ENCODE peak calls at places on chromosomes 1 and 21, in nine cellular contexts. T is fibroblast of lung, E is osteocyte, H is fibroblast of villous mesenchyme, P is heart right ventricle, N is HFFc6, Q is GM06990, W is Calu3, D is psoas muscle. G is an unnamed sample.

GRCh38 chr21:43361493-43362296 is 65.2 kb downstream of the SIK1 start:
- DNase-seq in P (peak), E (no peak), Q (peak), W (no peak), N (peak), D (peak), T (no peak), H (peak), G (peak)

GRCh38 chr1:178682429-178682828 is 42.6 kb upstream of the RALGPS2 start:
- DNase-seq in D (no peak), Q (no peak), H (no peak), T (no peak), P (no peak), W (no peak), N (no peak), E (no peak), G (no peak)

GRCh38 chr1:77831976-77832695 is 52.7 kb downstream of the MIGA1 start:
- DNase-seq in H (peak), W (no peak), D (no peak), Q (no peak), T (peak), P (no peak), E (no peak), N (peak), G (no peak)

GRCh38 chr1:156641761-156642264 is at the start of gene BCAN:
- DNase-seq in T (no peak), W (no peak), E (no peak), Q (no peak), H (peak), D (peak), P (peak), N (no peak), G (peak)

GRCh38 chr1:25799758-25800537 is at the start of gene SELENON:
- DNase-seq in N (no peak), W (peak), H (peak), T (peak), Q (no peak), D (peak), E (no peak), P (peak), G (peak)

GRCh38 chr21:19566975-19567374 is 1163.4 kb upstream of the TMPRSS15 start:
- DNase-seq in H (no peak), T (no peak), D (no peak), E (no peak), N (no peak), W (no peak), Q (no peak), P (no peak), G (no peak)

GRCh38 chr1:160951443-160952128 is 3.0 kb downstream of the ITLN2 start:
- DNase-seq in H (peak), Q (peak), E (no peak), P (peak), D (peak), T (peak), W (peak), N (peak), G (peak)

GRCh38 chr1:41483960-41484844 is at the start of gene EDN2:
- DNase-seq in D (peak), E (no peak), N (no peak), W (peak), T (no peak), P (peak), H (no peak), Q (no peak), G (no peak)

GRCh38 chr1:211632808-211633522 is 42.5 kb downstream of the NEK2 start:
- DNase-seq in H (peak), E (no peak), W (no peak), N (no peak), Q (no peak), P (peak), T (peak), D (no peak), G (no peak)

GRCh38 chr1:21865943-21866628 is 54.0 kb downstream of the LDLRAD2 start:
- DNase-seq in Q (peak), T (no peak), N (no peak), H (no peak), P (no peak), W (no peak), E (no peak), D (peak), G (peak)

GRCh38 chr1:8015036-8015808 is 10.9 kb downstream of the ERRFI1 start:
- DNase-seq in N (peak), P (no peak), Q (no peak), T (peak), H (peak), W (peak), D (no peak), E (no peak), G (peak)

GRCh38 chr1:78839704-78840277 is 166.7 kb downstream of the ADGRL4 start:
- DNase-seq in E (no peak), Q (no peak), H (peak), W (peak), T (peak), N (peak), D (no peak), P (no peak), G (peak)

GRCh38 chr1:226223786-226224244 is 351 bp downstream of the MIXL1 start:
- DNase-seq in Q (peak), E (no peak), T (peak), N (no peak), W (peak), P (no peak), D (no peak), H (peak), G (peak)

GRCh38 chr1:90361026-90361425 is 356.1 kb downstream of the BARHL2 start:
- DNase-seq in D (no peak), E (no peak), P (no peak), Q (no peak), N (no peak), T (no peak), W (no peak), H (no peak), G (no peak)

GRCh38 chr1:109541102-109541501 is 1.4 kb downstream of the GPR61 start:
- DNase-seq in Q (no peak), D (no peak), E (no peak), N (no peak), T (no peak), W (no peak), H (no peak), P (no peak), G (no peak)

GRCh38 chr1:12511128-12511484 is 106.9 kb downstream of the DHRS3 start:
- DNase-seq in D (no peak), H (no peak), Q (no peak), N (no peak), W (no peak), E (no peak), P (no peak), T (no peak), G (no peak)

GRCh38 chr1:162357681-162358266 is 18.9 kb downstream of the SPATA46 start:
- DNase-seq in P (no peak), D (no peak), H (peak), E (no peak), W (peak), N (peak), Q (no peak), T (no peak), G (peak)

GRCh38 chr1:74650561-74650960 is 23.0 kb downstream of the ERICH3 start:
- DNase-seq in H (peak), E (no peak), D (no peak), P (no peak), Q (no peak), W (no peak), T (peak), N (no peak), G (no peak)

GRCh38 chr1:81157686-81158085 is 643.0 kb upstream of the ADGRL2 start:
- DNase-seq in T (no peak), E (no peak), Q (no peak), W (no peak), D (no peak), P (no peak), H (no peak), N (no peak), G (no peak)

GRCh38 chr1:223216482-223217205 is 73.6 kb upstream of the TLR5 start:
- DNase-seq in T (no peak), H (no peak), Q (no peak), D (no peak), W (no peak), N (no peak), P (no peak), E (peak), G (no peak)

GRCh38 chr1:178665579-178665978 is 59.5 kb upstream of the RALGPS2 start:
- DNase-seq in P (no peak), E (no peak), D (no peak), N (no peak), T (no peak), H (no peak), Q (no peak), W (no peak), G (no peak)

GRCh38 chr1:29752141-29752540 is 515.8 kb downstream of the PTPRU start:
- DNase-seq in N (no peak), P (no peak), Q (no peak), H (no peak), E (peak), D (no peak), T (peak), W (no peak), G (no peak)

GRCh38 chr1:41883507-41883906 is 35.2 kb downstream of the HIVEP3 start:
- DNase-seq in T (no peak), P (no peak), H (no peak), D (no peak), N (no peak), E (no peak), Q (no peak), W (no peak), G (no peak)

GRCh38 chr1:43493661-43494450 is 36.8 kb upstream of the PTPRF start:
- DNase-seq in Q (no peak), E (no peak), N (no peak), T (no peak), D (no peak), H (peak), W (no peak), P (no peak), G (no peak)

GRCh38 chr1:54413295-54413694 is 7.1 kb upstream of the SSBP3 start:
- DNase-seq in N (peak), W (no peak), T (peak), P (peak), E (no peak), Q (no peak), H (peak), D (peak), G (no peak)

GRCh38 chr1:219209578-219209977 is 35.9 kb downstream of the LYPLAL1 start:
- DNase-seq in W (no peak), Q (no peak), T (peak), N (no peak), E (no peak), H (no peak), P (no peak), D (no peak), G (no peak)

GRCh38 chr1:211333906-211334305 is 7.3 kb downstream of the TRAF5 start:
- DNase-seq in P (no peak), Q (no peak), H (no peak), E (no peak), T (no peak), W (peak), N (no peak), D (no peak), G (no peak)

GRCh38 chr1:112044745-112045144 is 55.3 kb upstream of the KCND3 start:
- DNase-seq in Q (no peak), E (no peak), P (no peak), H (no peak), N (no peak), D (no peak), T (no peak), W (no peak), G (no peak)

GRCh38 chr1:112040891-112041740 is 51.6 kb upstream of the KCND3 start:
- DNase-seq in W (no peak), D (no peak), H (no peak), N (no peak), P (no peak), Q (peak), T (no peak), E (no peak), G (no peak)

GRCh38 chr1:112046630-112047029 is 57.2 kb upstream of the KCND3 start:
- DNase-seq in N (no peak), P (no peak), W (no peak), Q (no peak), D (no peak), H (no peak), E (no peak), T (no peak), G (no peak)
- TF ChIP-seq CTCF in N (no peak), P (no peak), W (no peak), Q (no peak), D (no peak), H (no peak), E (no peak), T (no peak), G (no peak)

GRCh38 chr1:114586513-114587047 is 5.2 kb upstream of the BCAS2 start:
- DNase-seq in D (no peak), T (no peak), P (no peak), W (no peak), H (no peak), E (no peak), N (no peak), Q (no peak), G (no peak)

GRCh38 chr1:114585221-114585620 is 3.8 kb upstream of the BCAS2 start:
- DNase-seq in Q (no peak), D (no peak), N (peak), P (no peak), W (no peak), T (peak), H (no peak), E (no peak), G (no peak)

GRCh38 chr1:114587203-114587991 is 6.0 kb upstream of the BCAS2 start:
- DNase-seq in T (no peak), Q (no peak), E (no peak), P (no peak), N (no peak), H (no peak), D (no peak), W (no peak), G (no peak)

DNA sequence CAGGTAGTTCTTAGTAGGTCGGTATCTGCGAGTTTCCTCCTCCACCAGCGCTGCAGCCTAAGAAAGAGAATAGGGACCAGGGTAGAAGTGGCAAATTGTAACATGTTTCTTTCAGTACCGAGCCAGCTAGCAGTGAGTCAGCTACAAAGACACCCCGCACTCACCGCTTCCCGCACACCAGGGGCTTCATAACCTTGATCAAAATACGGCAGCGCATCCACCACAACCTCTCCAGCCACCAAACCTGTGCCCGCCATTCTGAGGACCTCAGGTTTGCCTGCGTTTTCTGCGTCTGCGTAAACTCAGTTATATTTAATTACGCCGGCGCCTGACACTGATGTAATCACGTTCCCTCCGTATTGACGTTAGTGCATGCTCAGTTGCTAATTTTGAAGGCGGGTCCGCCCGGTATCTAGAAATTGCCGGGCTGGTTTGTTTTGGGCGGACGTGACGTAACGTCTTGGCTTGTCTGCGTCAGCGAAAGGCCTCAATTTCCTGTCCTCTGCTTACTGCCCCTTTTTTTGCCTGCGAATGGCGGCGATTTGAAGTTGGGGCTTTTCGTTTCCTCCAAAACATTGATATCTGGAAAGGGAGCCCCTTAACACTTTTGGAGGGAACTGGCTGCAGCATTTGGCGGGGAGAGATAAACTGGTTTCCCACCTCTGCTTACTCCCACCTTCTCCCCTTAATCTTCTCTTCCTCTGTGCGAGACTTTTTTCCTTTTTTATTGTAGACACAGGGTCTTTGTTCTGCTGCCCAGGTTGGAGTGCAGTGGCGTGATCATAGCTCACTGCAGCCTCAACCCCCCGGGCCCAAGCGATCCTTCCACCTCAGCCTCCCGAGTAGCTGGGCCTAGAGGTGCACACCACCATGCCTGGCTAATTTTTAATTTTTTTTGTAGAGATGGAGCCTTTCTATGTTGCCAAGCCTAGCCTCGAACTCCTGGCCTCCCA is at the start of gene BCAS2:
- DNase-seq in D (peak), W (peak), Q (peak), H (peak), N (peak), E (peak), T (peak), P (peak), G (peak)
- TF ChIP-seq CTCF in D (no peak), W (no peak), Q (no peak), H (no peak), N (no peak), E (no peak), T (no peak), P (no peak), G (no peak)

GRCh38 chr1:201260648-201261311 is 22.5 kb upstream of the PKP1 start:
- DNase-seq in Q (no peak), N (no peak), D (no peak), P (no peak), W (no peak), H (no peak), T (no peak), E (peak), G (no peak)

GRCh38 chr1:201260236-201260591 is 23.1 kb upstream of the PKP1 start:
- DNase-seq in P (no peak), E (peak), H (no peak), T (no peak), Q (no peak), D (no peak), W (no peak), N (no peak), G (no peak)

GRCh38 chr1:201258763-201259230 is 24.5 kb upstream of the PKP1 start:
- DNase-seq in Q (no peak), D (no peak), N (no peak), E (peak), P (no peak), H (no peak), W (no peak), T (no peak), G (no peak)

GRCh38 chr1:201261771-201262547 is 21.3 kb upstream of the PKP1 start:
- DNase-seq in E (peak), N (no peak), T (peak), D (no peak), W (no peak), P (no peak), H (no peak), Q (no peak), G (no peak)

GRCh38 chr1:201259476-201260235 is 23.6 kb upstream of the PKP1 start:
- DNase-seq in N (peak), W (no peak), P (no peak), H (no peak), D (no peak), T (peak), E (peak), Q (no peak), G (no peak)
- TF ChIP-seq CTCF in N (peak), W (no peak), P (no peak), H (no peak), D (no peak), T (no peak), E (no peak), Q (no peak), G (no peak)

GRCh38 chr1:200258447-200259375 is 151.1 kb downstream of the ZNF281 start:
- DNase-seq in P (no peak), H (peak), T (no peak), W (peak), E (no peak), Q (no peak), N (no peak), D (no peak), G (peak)

GRCh38 chr1:200260587-200261335 is 149.1 kb downstream of the ZNF281 start:
- DNase-seq in N (peak), D (no peak), Q (no peak), P (no peak), W (no peak), E (no peak), T (no peak), H (no peak), G (no peak)

GRCh38 chr1:200266871-200267270 is 143.0 kb downstream of the ZNF281 start:
- DNase-seq in E (no peak), N (no peak), D (no peak), T (no peak), Q (no peak), H (no peak), W (no peak), P (no peak), G (no peak)

GRCh38 chr1:200263203-200263602 is 146.6 kb downstream of the ZNF281 start:
- DNase-seq in W (no peak), H (no peak), P (no peak), E (no peak), D (no peak), T (no peak), N (no peak), Q (no peak), G (no peak)

GRCh38 chr1:200262326-200262965 is 147.4 kb downstream of the ZNF281 start:
- DNase-seq in H (no peak), Q (peak), N (no peak), E (no peak), D (no peak), T (no peak), P (no peak), W (no peak), G (peak)
- TF ChIP-seq CTCF in H (no peak), Q (peak), N (no peak), E (no peak), D (no peak), T (no peak), P (no peak), W (no peak), G (no peak)

G was measured in GM20000.